ENCODE peak calls at places on chromosomes 11 and 22, in four cellular contexts. F is left cardiac atrium, O is T-cell, Y is RKO. S is an unnamed sample.

GRCh38 chr11:122731500-122731913 is 76.0 kb downstream of the UBASH3B start:
- DNase-seq in O (no peak), F (no peak), Y (no peak), S (no peak)

GRCh38 chr22:20524004-20524481 is 16.6 kb downstream of the MED15 start:
- DNase-seq in F (no peak), Y (no peak), O (peak; percentile 31), S (no peak)

GRCh38 chr11:9738126-9738525 is 74.2 kb downstream of the SWAP70 start:
- DNase-seq in F (no peak), O (no peak), Y (no peak), S (no peak)

GRCh38 chr11:78310500-78310909 is 107.1 kb downstream of the GAB2 start:
- DNase-seq in F (peak; percentile 58), O (no peak), Y (no peak), S (no peak)

GRCh38 chr11:72585762-72586590 is 88.2 kb downstream of the PDE2A start:
- DNase-seq in O (peak; percentile 58), Y (peak; percentile 60), F (peak; percentile 69), S (peak; percentile 50)

GRCh38 chr11:121681536-121681935 is 228.8 kb upstream of the SORL1-AS1 start:
- DNase-seq in F (no peak), Y (no peak), O (no peak), S (no peak)

GRCh38 chr11:115084191-115084590 is 405.9 kb downstream of the NXPE2 start:
- DNase-seq in F (no peak), Y (no peak), O (no peak), S (no peak)

GRCh38 chr11:2318123-2318522 is 16.3 kb downstream of the TSPAN32 start:
- DNase-seq in Y (no peak), F (no peak), O (no peak), S (no peak)

GRCh38 chr22:36021649-36022048 is 7.0 kb downstream of the RBFOX2 start:
- DNase-seq in Y (no peak), O (no peak), F (no peak), S (no peak)

GRCh38 chr11:11510939-11511338 is 110.9 kb downstream of the GALNT18 start:
- DNase-seq in F (peak; percentile 48), Y (no peak), O (no peak), S (no peak)

GRCh38 chr11:128904872-128905344 is 13.8 kb downstream of the KCNJ5 start:
- DNase-seq in F (peak; percentile 47), O (no peak), Y (no peak), S (no peak)

GRCh38 chr11:92457250-92457649 is 232.6 kb downstream of the FAT3 start:
- DNase-seq in F (no peak), Y (no peak), O (no peak), S (no peak)

GRCh38 chr22:49031746-49032330 is 795.8 kb downstream of the BRD1 start:
- DNase-seq in Y (no peak), F (no peak), O (no peak), S (no peak)

GRCh38 chr11:113806403-113806802 is 26.8 kb downstream of the CLDN25 start:
- DNase-seq in Y (peak; percentile 25), O (no peak), F (no peak), S (no peak)

GRCh38 chr22:38051900-38052862 is 5.0 kb upstream of the PICK1 start:
- DNase-seq in Y (peak; percentile 82), F (peak; percentile 89), O (peak; percentile 69), S (peak; percentile 55)

GRCh38 chr11:134949121-134949591 is 537.1 kb upstream of the B3GAT1 start:
- DNase-seq in O (no peak), F (peak; percentile 69), Y (peak; percentile 19), S (no peak)

GRCh38 chr11:118162846-118163245 is 10.2 kb upstream of the SCN4B start:
- DNase-seq in Y (no peak), O (no peak), F (no peak), S (no peak)

GRCh38 chr11:126628790-126629621 is 273.5 kb downstream of the ST3GAL4 start:
- DNase-seq in F (no peak), Y (no peak), O (no peak), S (no peak)

GRCh38 chr22:28247667-28248363 is 328.8 kb upstream of the PITPNB start:
- DNase-seq in Y (no peak), F (no peak), O (no peak), S (no peak)

GRCh38 chr11:34345991-34346480 is 11.8 kb downstream of the ABTB2 start:
- DNase-seq in F (peak; percentile 42), O (no peak), Y (no peak), S (no peak)

GRCh38 chr11:115941481-115941993 is 437.3 kb upstream of the CADM1 start:
- DNase-seq in O (no peak), F (peak; percentile 77), Y (peak; percentile 5), S (no peak)

GRCh38 chr11:94809251-94809650 is 41.1 kb downstream of the AMOTL1 start:
- DNase-seq in F (no peak), O (no peak), Y (no peak), S (no peak)

GRCh38 chr11:86671386-86672006 is 920 bp downstream of the ME3 start:
- DNase-seq in Y (peak; percentile 64), F (peak; percentile 89), O (no peak), S (no peak)

GRCh38 chr22:19270873-19271272 is 20.6 kb downstream of the CLTCL1 start:
- DNase-seq in F (no peak), O (no peak), Y (no peak), S (no peak)